ENCODE peak calls at places on chromosomes 12 and 14, in four cellular contexts. F is Peyer's patch; A is CD8-positive, alpha-beta T cell; Q is tibial artery. U is an unnamed sample. For H3K4me1, the result is how much of the 10 kb centered on the place peaks cover.

GRCh38 chr12:47311514-47311913 is 231.8 kb upstream of the AMIGO2 start:
- DNase-seq in F (no peak), A (no peak), Q (no peak), U (no peak)

GRCh38 chr12:50083301-50083700 is 1.8 kb upstream of the SMARCD1 start:
- DNase-seq in F (peak), A (no peak), Q (no peak), U (no peak)

GRCh38 chr12:111224196-111225066 is 144.5 kb downstream of the PHETA1 start:
- DNase-seq in F (no peak), A (no peak), Q (no peak), U (no peak)

GRCh38 chr12:118874698-118875548 is 106.4 kb upstream of the SRRM4 start:
- DNase-seq in F (no peak), A (no peak), Q (no peak), U (no peak)

GRCh38 chr12:32134144-32134888 is 27.7 kb downstream of the BICD1 start:
- DNase-seq in F (no peak), A (peak), Q (no peak), U (no peak)

GRCh38 chr14:103716091-103716801 is 636 bp downstream of the ZFYVE21 start:
- DNase-seq in F (peak), A (no peak), Q (no peak), U (no peak)

GRCh38 chr12:29223431-29223830 is 74.4 kb downstream of the FAR2 start:
- DNase-seq in F (no peak), A (no peak), Q (no peak), U (no peak)

GRCh38 chr14:36507847-36508417 is 12.1 kb downstream of the NKX2-1 start:
- DNase-seq in F (no peak), A (no peak), Q (no peak), U (no peak)

GRCh38 chr14:61710853-61711817 is 15.8 kb downstream of the HIF1A start:
- DNase-seq in F (no peak), A (no peak), Q (no peak), U (no peak)

GRCh38 chr14:89013698-89014569 is 189.5 kb downstream of the TTC8 start:
- DNase-seq in F (no peak), A (no peak), Q (no peak), U (no peak)

GRCh38 chr14:99597911-99598600 is 6.0 kb downstream of the CCDC85C start:
- DNase-seq in F (no peak), A (no peak), Q (no peak), U (no peak)

GRCh38 chr14:99596772-99597171 is 7.2 kb downstream of the CCDC85C start:
- DNase-seq in F (peak), A (no peak), Q (no peak), U (no peak)

GRCh38 chr14:99600232-99600888 is 3.6 kb downstream of the CCDC85C start:
- DNase-seq in F (no peak), A (no peak), Q (no peak), U (no peak)

GRCh38 chr14:99599440-99599839 is 4.6 kb downstream of the CCDC85C start:
- DNase-seq in F (peak), A (no peak), Q (no peak), U (no peak)

GRCh38 chr14:99598774-99599173 is 5.2 kb downstream of the CCDC85C start:
- DNase-seq in F (no peak), A (no peak), Q (no peak), U (no peak)
- H3K4me1 ChIP-seq in F (under half), A (under half), Q (under half), U (half or more)

GRCh38 chr12:54381136-54381535 is 3.4 kb downstream of the ZNF385A start:
- DNase-seq in F (no peak), A (no peak), Q (no peak), U (no peak)

GRCh38 chr12:54383041-54383609 is 1.4 kb downstream of the ZNF385A start:
- DNase-seq in F (no peak), A (no peak), Q (no peak), U (no peak)

GRCh38 chr12:54385251-54385914 is 850 bp upstream of the ZNF385A start:
- DNase-seq in F (no peak), A (no peak), Q (no peak), U (no peak)

GRCh38 chr12:54386781-54387467 is 2.4 kb upstream of the ZNF385A start:
- DNase-seq in F (no peak), A (no peak), Q (no peak), U (no peak)

GRCh38 chr12:54384591-54385041 is at the start of gene ZNF385A:
- DNase-seq in F (no peak), A (no peak), Q (no peak), U (no peak)
- TF ChIP-seq CTCF in F (no peak), A (no peak), Q (no peak), U (no peak)

GRCh38 chr14:101859538-101859902 is 98.0 kb downstream of the PPP2R5C start:
- DNase-seq in F (no peak), A (no peak), Q (no peak), U (no peak)
- H3K4me1 ChIP-seq in F (under half), A (under half), Q (under half), U (under half)

GRCh38 chr12:21305666-21306065 is 29.1 kb downstream of the SLCO1A2 start:
- DNase-seq in F (no peak), A (no peak), Q (no peak), U (no peak)

DNA sequence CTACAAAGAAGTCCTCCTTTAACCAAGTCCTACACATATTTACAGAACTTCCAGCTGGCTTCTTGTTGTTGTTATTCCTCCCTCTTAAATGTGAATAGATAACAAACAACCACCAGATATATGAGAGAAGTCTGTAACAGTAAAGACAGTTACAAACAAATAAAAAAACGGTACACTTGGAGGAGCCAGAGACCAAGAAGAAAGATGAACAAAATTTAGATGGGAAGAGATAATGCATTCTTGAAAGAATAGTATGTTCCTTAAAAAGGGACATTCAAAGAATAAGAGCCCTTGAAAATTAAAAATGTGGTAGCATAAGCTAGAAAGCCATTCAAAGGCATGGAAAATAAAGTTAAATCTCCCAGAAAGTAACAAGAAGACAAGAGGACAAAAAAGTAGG is 25.9 kb downstream of the SLCO1A2 start:
- DNase-seq in F (no peak), A (no peak), Q (no peak), U (no peak)
- TF ChIP-seq CTCF in F (no peak), A (no peak), Q (no peak), U (no peak)

GRCh38 chr12:19010087-19010486 is 119.4 kb upstream of the PLEKHA5 start:
- DNase-seq in F (no peak), A (no peak), Q (no peak), U (no peak)

GRCh38 chr12:19008102-19008501 is 121.4 kb upstream of the PLEKHA5 start:
- DNase-seq in F (no peak), A (no peak), Q (no peak), U (no peak)

GRCh38 chr12:19005257-19005801 is 124.2 kb upstream of the PLEKHA5 start:
- DNase-seq in F (no peak), A (no peak), Q (no peak), U (no peak)

GRCh38 chr12:19003987-19004619 is 125.4 kb upstream of the PLEKHA5 start:
- DNase-seq in F (no peak), A (no peak), Q (no peak), U (no peak)

GRCh38 chr12:19006626-19007025 is 122.9 kb upstream of the PLEKHA5 start:
- DNase-seq in F (no peak), A (no peak), Q (no peak), U (no peak)
- H3K4me1 ChIP-seq in F (under half), A (under half), Q (under half), U (under half)

DNA sequence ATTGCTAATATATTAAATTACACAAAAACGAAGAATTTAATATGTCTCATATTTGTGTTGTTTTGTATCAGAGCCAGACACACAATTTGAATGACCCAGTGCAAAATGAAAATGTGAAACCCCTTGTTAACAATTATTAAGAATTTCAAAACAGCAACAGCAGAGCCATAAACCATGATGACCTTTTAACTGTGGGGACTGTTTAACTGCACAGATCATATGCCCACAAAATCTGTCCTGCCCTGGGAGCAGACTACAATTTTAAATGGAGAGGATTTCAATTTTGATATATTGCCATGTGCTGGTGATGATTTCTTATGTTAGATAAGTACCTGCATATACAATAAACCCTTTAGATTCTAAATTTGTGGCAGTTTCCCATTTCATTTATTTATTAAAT is 455.5 kb upstream of the MGAT4C start:
- DNase-seq in F (no peak), A (no peak), Q (no peak), U (no peak)
- TF ChIP-seq CTCF in F (no peak), A (no peak), Q (no peak), U (no peak)

U was measured in esophagus squamous epithelium.